ENCODE peak calls at places on chromosomes 3 and 15, in five cellular contexts. H is heart right ventricle, Y is HEK293T, N is left cardiac atrium, W is T-helper 9 cell. S is an unnamed sample.

GRCh38 chr3:181695661-181696491 is 15.8 kb upstream of the SOX2 start:
- DNase-seq in H (no peak), Y (no peak), N (no peak), W (no peak), S (no peak)

GRCh38 chr3:161630791-161631190 is 134.2 kb downstream of the OTOL1 start:
- DNase-seq in H (no peak), Y (no peak), N (no peak), W (no peak), S (peak)

GRCh38 chr3:171809513-171810277 is 588 bp downstream of the PLD1 start:
- DNase-seq in H (peak), Y (peak), N (peak), W (peak), S (peak)

GRCh38 chr3:111326144-111326995 is 215.6 kb upstream of the CD96 start:
- DNase-seq in H (no peak), Y (no peak), N (no peak), W (no peak), S (no peak)

GRCh38 chr3:154745925-154746324 is 315.9 kb upstream of the GPR149 start:
- DNase-seq in H (no peak), Y (no peak), N (no peak), W (no peak), S (no peak)

GRCh38 chr3:156981005-156981404 is 154.9 kb downstream of the LEKR1 start:
- DNase-seq in H (no peak), Y (no peak), N (no peak), W (no peak), S (no peak)

GRCh38 chr3:82715091-82715856 is 953.8 kb upstream of the GBE1 start:
- DNase-seq in H (no peak), Y (no peak), N (no peak), W (no peak), S (no peak)

GRCh38 chr3:31522152-31522551 is 10.6 kb upstream of the STT3B start:
- DNase-seq in H (no peak), Y (no peak), N (no peak), W (peak), S (peak)

GRCh38 chr3:44416031-44417030 is 61.1 kb downstream of the ZNF445 start:
- DNase-seq in H (no peak), Y (peak), N (no peak), W (no peak), S (no peak)

GRCh38 chr15:99333981-99334380 is 82.7 kb downstream of the LRRC28 start:
- DNase-seq in H (no peak), Y (no peak), N (no peak), W (no peak), S (no peak)

GRCh38 chr3:192275741-192276355 is 451.5 kb downstream of the FGF12 start:
- DNase-seq in H (no peak), Y (no peak), N (no peak), W (no peak), S (no peak)

GRCh38 chr3:125582707-125583106 is 12.6 kb downstream of the OSBPL11 start:
- DNase-seq in H (no peak), Y (no peak), N (no peak), W (no peak), S (peak)

GRCh38 chr3:50830451-50830850 is 155.7 kb downstream of the DOCK3 start:
- DNase-seq in H (no peak), Y (no peak), N (no peak), W (no peak), S (no peak)

GRCh38 chr3:127779747-127780146 is 42.6 kb downstream of the MGLL start:
- DNase-seq in H (no peak), Y (no peak), N (no peak), W (no peak), S (no peak)

GRCh38 chr3:140571836-140572235 is 106.0 kb upstream of the TRIM42 start:
- DNase-seq in H (no peak), Y (no peak), N (peak), W (no peak), S (no peak)

GRCh38 chr15:62519900-62520299 is 354.8 kb upstream of the C2CD4B start:
- DNase-seq in H (no peak), Y (no peak), N (no peak), W (no peak), S (no peak)

GRCh38 chr3:119695480-119695879 is 7.3 kb upstream of the CFAP91 start:
- DNase-seq in H (no peak), Y (no peak), N (no peak), W (no peak), S (peak)

GRCh38 chr3:146861262-146861661 is 256.1 kb upstream of the PLSCR5 start:
- DNase-seq in H (no peak), Y (no peak), N (no peak), W (no peak), S (no peak)

GRCh38 chr3:188956839-188957489 is 214.8 kb upstream of the TPRG1 start:
- DNase-seq in H (peak), Y (peak), N (no peak), W (no peak), S (peak)

GRCh38 chr3:49703443-49703927 is 14.1 kb downstream of the RNF123 start:
- DNase-seq in H (peak), Y (peak), N (peak), W (peak), S (peak)

GRCh38 chr15:40902605-40903561 is 8.6 kb downstream of the VPS18 start:
- DNase-seq in H (no peak), Y (no peak), N (peak), W (no peak), S (peak)

GRCh38 chr3:98038241-98038640 is 3.1 kb upstream of the GABRR3 start:
- DNase-seq in H (no peak), Y (no peak), N (no peak), W (no peak), S (no peak)

GRCh38 chr3:138729279-138729678 is 105.4 kb downstream of the PIK3CB start:
- DNase-seq in H (no peak), Y (no peak), N (no peak), W (no peak), S (no peak)

GRCh38 chr15:31314380-31314779 is 12.3 kb upstream of the KLF13 start:
- DNase-seq in H (no peak), Y (no peak), N (no peak), W (no peak), S (no peak)

GRCh38 chr3:141405025-141405424 is 36.7 kb downstream of the ZBTB38 start:
- DNase-seq in H (no peak), Y (no peak), N (no peak), W (no peak), S (no peak)

GRCh38 chr3:39064646-39065045 is 12.8 kb downstream of the WDR48 start:
- DNase-seq in H (no peak), Y (no peak), N (no peak), W (no peak), S (no peak)

S was measured in RKO.